ENCODE peak calls at places on chromosomes 4 and X, in eight cellular contexts. D, W, Q, V, O, Y, C and U are unnamed samples.

GRCh38 chr4:7124643-7125442 is 57.0 kb upstream of the GRPEL1 start:
- DNase-seq in D (peak), W (no peak), Q (peak), V (no peak), O (no peak), Y (peak), C (peak), U (no peak)

GRCh38 chrX:38313190-38313589 is 14.1 kb downstream of the RPGR start:
- DNase-seq in D (no peak), W (no peak), Q (peak), V (no peak), O (no peak), Y (no peak), C (no peak), U (no peak)

GRCh38 chr4:140367738-140368137 is 5.7 kb upstream of the SCOC start:
- DNase-seq in D (no peak), W (no peak), Q (peak), V (no peak), O (no peak), Y (no peak), C (peak), U (peak)

GRCh38 chr4:55635282-55635681 is 816 bp downstream of the NMU start:
- DNase-seq in D (no peak), W (no peak), Q (no peak), V (peak), O (no peak), Y (no peak), C (no peak), U (no peak)

GRCh38 chrX:120316587-120317283 is 5.5 kb upstream of the TMEM255A start:
- DNase-seq in D (no peak), W (no peak), Q (no peak), V (no peak), O (no peak), Y (no peak), C (no peak), U (peak)

GRCh38 chr4:16225139-16225538 is 1.1 kb downstream of the TAPT1 start:
- DNase-seq in D (peak), W (no peak), Q (no peak), V (no peak), O (no peak), Y (no peak), C (peak), U (no peak)

GRCh38 chrX:54921427-54922021 is 900 bp downstream of the TRO start:
- DNase-seq in D (no peak), W (peak), Q (peak), V (no peak), O (peak), Y (peak), C (peak), U (no peak)

GRCh38 chr4:163548481-163549243 is 54.2 kb downstream of the TMA16 start:
- DNase-seq in D (peak), W (no peak), Q (peak), V (peak), O (no peak), Y (no peak), C (peak), U (no peak)

GRCh38 chr4:139817657-139818452 is 152.2 kb downstream of the MGST2 start:
- DNase-seq in D (no peak), W (no peak), Q (no peak), V (no peak), O (no peak), Y (peak), C (no peak), U (no peak)

GRCh38 chr4:185394568-185395254 is 1.0 kb downstream of the LRP2BP start:
- DNase-seq in D (no peak), W (no peak), Q (no peak), V (no peak), O (no peak), Y (no peak), C (no peak), U (no peak)
- H3K27ac ChIP-seq in D (peak), W (peak), Q (no peak), V (peak), O (peak), Y (peak), C (no peak), U (no peak)

GRCh38 chr4:8202108-8202507 is 3.0 kb downstream of the SH3TC1 start:
- DNase-seq in D (no peak), W (no peak), Q (no peak), V (no peak), O (no peak), Y (no peak), C (no peak), U (no peak)

GRCh38 chr4:8203817-8204216 is 4.7 kb downstream of the SH3TC1 start:
- DNase-seq in D (no peak), W (no peak), Q (no peak), V (no peak), O (no peak), Y (no peak), C (no peak), U (no peak)

GRCh38 chr4:8204576-8205227 is 5.6 kb downstream of the SH3TC1 start:
- DNase-seq in D (no peak), W (no peak), Q (no peak), V (no peak), O (no peak), Y (no peak), C (no peak), U (no peak)

GRCh38 chr4:8201341-8201781 is 2.3 kb downstream of the SH3TC1 start:
- DNase-seq in D (no peak), W (no peak), Q (no peak), V (no peak), O (peak), Y (no peak), C (peak), U (no peak)

GRCh38 chr4:8202526-8203375 is 3.7 kb downstream of the SH3TC1 start:
- DNase-seq in D (no peak), W (no peak), Q (no peak), V (no peak), O (no peak), Y (no peak), C (no peak), U (no peak)
- H3K27ac ChIP-seq in D (no peak), W (no peak), Q (no peak), V (no peak), O (no peak), Y (no peak), C (no peak), U (no peak)

GRCh38 chrX:70433848-70434351 is 10.7 kb upstream of the DLG3 start:
- DNase-seq in D (peak), W (peak), Q (no peak), V (peak), O (peak), Y (peak), C (peak), U (peak)
- H3K27ac ChIP-seq in D (peak), W (peak), Q (peak), V (peak), O (peak), Y (peak), C (peak), U (peak)

DNA sequence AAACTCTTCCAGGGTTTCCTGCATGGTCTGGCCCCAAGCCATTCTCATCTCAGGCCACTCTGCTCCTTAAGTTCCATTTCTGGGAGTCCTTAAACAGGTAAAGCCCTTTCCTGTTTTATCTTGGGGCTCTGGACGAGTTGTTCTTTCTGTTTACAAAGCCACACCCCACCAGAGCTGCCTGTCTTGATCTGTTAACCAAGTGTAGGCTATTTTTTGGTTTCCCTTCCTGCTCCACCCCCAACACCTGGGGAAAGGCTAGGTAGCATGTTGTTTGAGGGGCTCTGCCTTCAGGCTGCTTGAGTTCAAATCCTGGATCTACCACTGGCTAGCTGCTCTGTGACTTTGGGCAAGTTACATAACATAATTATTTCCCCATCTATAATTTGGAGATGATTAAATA is 40.0 kb downstream of the ERVMER34-1 start:
- DNase-seq in D (no peak), W (no peak), Q (no peak), V (no peak), O (no peak), Y (no peak), C (no peak), U (no peak)
- H3K27ac ChIP-seq in D (no peak), W (peak), Q (no peak), V (no peak), O (peak), Y (peak), C (no peak), U (peak)

GRCh38 chr4:4913147-4913561 is 53.7 kb downstream of the MSX1 start:
- DNase-seq in D (no peak), W (no peak), Q (no peak), V (no peak), O (no peak), Y (no peak), C (no peak), U (no peak)
- H3K27ac ChIP-seq in D (no peak), W (no peak), Q (no peak), V (no peak), O (no peak), Y (no peak), C (no peak), U (no peak)

DNA sequence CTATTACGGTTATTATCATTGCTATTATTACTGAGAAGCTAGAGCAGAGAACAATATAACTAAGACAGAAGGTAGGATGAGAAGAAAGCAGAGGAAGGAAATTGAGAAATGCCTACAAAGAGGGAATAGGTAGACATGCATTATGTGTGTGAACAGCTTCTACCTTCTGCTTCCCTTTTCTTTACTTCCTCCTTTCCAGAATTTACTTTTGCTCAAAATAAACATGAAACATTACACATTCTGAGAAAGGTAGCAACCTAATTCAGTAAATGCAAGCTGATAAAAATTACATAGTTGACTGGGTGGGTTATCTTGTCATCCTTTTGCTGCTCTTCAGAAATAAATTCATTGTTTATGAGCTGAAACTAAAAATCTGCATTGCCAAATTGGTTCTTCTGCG is 54.6 kb downstream of the AMOT start:
- DNase-seq in D (no peak), W (no peak), Q (no peak), V (no peak), O (no peak), Y (no peak), C (no peak), U (no peak)
- H3K27ac ChIP-seq in D (no peak), W (no peak), Q (no peak), V (no peak), O (no peak), Y (no peak), C (no peak), U (no peak)

DNA sequence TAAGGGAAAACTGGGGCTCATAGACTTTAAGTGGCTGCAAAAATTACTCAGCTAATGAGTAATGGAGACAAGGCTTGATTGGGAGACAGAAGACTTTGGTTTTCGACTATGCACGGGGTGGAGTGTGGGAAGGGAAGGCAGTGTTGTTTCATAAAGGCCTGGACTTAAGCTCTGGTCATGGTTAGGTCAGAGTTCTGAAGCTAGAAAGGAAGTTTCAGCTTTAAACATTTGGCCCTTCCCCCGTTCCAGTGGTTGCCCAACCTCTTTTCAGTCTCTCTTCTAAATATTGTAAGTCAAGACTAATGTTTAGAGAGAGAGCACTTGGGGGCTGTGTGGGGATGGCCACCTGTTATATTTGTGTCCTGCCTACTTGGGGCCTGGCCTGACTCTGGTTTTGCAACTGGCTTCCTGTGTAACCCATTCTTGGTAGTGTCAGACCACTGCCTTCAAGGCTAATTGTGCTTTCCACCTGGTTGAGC is 21.0 kb downstream of the MSN start:
- DNase-seq in D (no peak), W (no peak), Q (no peak), V (no peak), O (no peak), Y (no peak), C (peak), U (no peak)
- H3K27ac ChIP-seq in D (no peak), W (peak), Q (no peak), V (no peak), O (peak), Y (no peak), C (no peak), U (no peak)